ENCODE peak calls at places on chromosomes 4 and X, in nine cellular contexts. S is naive thymus-derived CD4-positive, alpha-beta T cell; X is lung; K is PC-3; Q is left lung; V is upper lobe of right lung; C is prostate gland; A is ascending aorta; E is kidney. H is an unnamed sample.

GRCh38 chr4:136713140-136713539 is 819.2 kb downstream of the PCDH18 start:
- DNase-seq in S (no peak), X (no peak), K (peak; percentile 19), Q (no peak), V (no peak), C (no peak), A (no peak), E (no peak), H (no peak)

GRCh38 chr4:148057425-148058020 is 325.6 kb downstream of the ARHGAP10 start:
- DNase-seq in S (no peak), X (no peak), K (no peak), Q (no peak), V (no peak), C (no peak), A (no peak), E (no peak), H (no peak)

GRCh38 chr4:149493492-149493891 is 322.2 kb downstream of the IQCM start:
- DNase-seq in S (no peak), X (no peak), K (no peak), Q (no peak), V (no peak), C (no peak), A (no peak), E (no peak), H (no peak)

GRCh38 chr4:185797596-185797995 is 14.4 kb downstream of the SORBS2 start:
- DNase-seq in S (no peak), X (no peak), K (no peak), Q (no peak), V (no peak), C (no peak), A (no peak), E (no peak), H (no peak)

GRCh38 chrX:31070057-31070468 is 1.8 kb downstream of the FTHL17 start:
- DNase-seq in S (no peak), X (no peak), K (no peak), Q (no peak), V (no peak), C (no peak), A (no peak), E (no peak), H (no peak)

GRCh38 chr4:146029939-146030710 is 91.5 kb upstream of the ZNF827 start:
- DNase-seq in S (no peak), X (no peak), K (peak; percentile 31), Q (no peak), V (no peak), C (no peak), A (no peak), E (no peak), H (peak; percentile 29)

GRCh38 chr4:3685081-3685645 is 81.0 kb upstream of the ADRA2C start:
- DNase-seq in S (no peak), X (no peak), K (no peak), Q (peak; percentile 28), V (peak; percentile 53), C (no peak), A (peak; percentile 41), E (peak; percentile 35), H (no peak)

GRCh38 chr4:165874799-165875371 is 1.8 kb downstream of the TLL1 start:
- DNase-seq in S (no peak), X (no peak), K (peak; percentile 61), Q (peak; percentile 76), V (peak; percentile 65), C (peak; percentile 24), A (no peak), E (peak; percentile 80), H (peak; percentile 38)

GRCh38 chr4:183503497-183504063 is 1.3 kb upstream of the ING2 start:
- DNase-seq in S (no peak), X (no peak), K (peak; percentile 35), Q (peak; percentile 76), V (no peak), C (no peak), A (no peak), E (peak; percentile 73), H (no peak)

GRCh38 chr4:94214703-94215360 is 7.2 kb downstream of the SMARCAD1 start:
- DNase-seq in S (no peak), X (no peak), K (no peak), Q (no peak), V (no peak), C (no peak), A (no peak), E (no peak), H (no peak)

GRCh38 chr4:121988950-121989349 is 37.1 kb upstream of the TRPC3 start:
- DNase-seq in S (no peak), X (no peak), K (no peak), Q (no peak), V (no peak), C (no peak), A (no peak), E (no peak), H (no peak)

GRCh38 chr4:83456184-83456501 is 285 bp downstream of the MRPS18C start:
- DNase-seq in S (no peak), X (no peak), K (no peak), Q (no peak), V (no peak), C (no peak), A (no peak), E (no peak), H (no peak)
- H3K27ac ChIP-seq in S (peak overlapping the region; percentile 98), X (peak overlapping the region; percentile 98), K (no peak overlapping the region), Q (peak overlapping the region; percentile 95), V (peak overlapping the region; percentile 99), C (peak overlapping the region; percentile 98), A (peak overlapping the region; percentile 98), E (peak overlapping the region; percentile 96), H (peak overlapping the region; percentile 98)

GRCh38 chr4:87018751-87019150 is 83.9 kb downstream of the AFF1 start:
- DNase-seq in S (no peak), X (no peak), K (no peak), Q (no peak), V (no peak), C (no peak), A (no peak), E (no peak), H (no peak)
- H3K4me1 ChIP-seq in S (peaks cover 12% of the 10 kb centered on the region), X (peaks cover 28% of the 10 kb centered on the region), K (peaks cover 18% of the 10 kb centered on the region), Q (peaks cover 31% of the 10 kb centered on the region), V (peaks cover 64% of the 10 kb centered on the region), C (peaks cover 3% of the 10 kb centered on the region), A (peaks cover 33% of the 10 kb centered on the region), E (peaks cover 29% of the 10 kb centered on the region), H (peaks cover 48% of the 10 kb centered on the region)

GRCh38 chrX:140439455-140439854 is 65.4 kb downstream of the SOX3 start:
- DNase-seq in S (no peak), X (no peak), K (peak; percentile 32), Q (peak; percentile 61), V (peak; percentile 68), C (no peak), A (no peak), E (peak; percentile 70), H (peak; percentile 28)
- H3K4me3 ChIP-seq in S (no peak overlapping the region), X (no peak overlapping the region), K (peak overlapping the region; percentile 57), Q (no peak overlapping the region), V (no peak overlapping the region), C (no peak overlapping the region), A (peak overlapping the region; percentile 53), E (no peak overlapping the region), H (no peak overlapping the region)

DNA sequence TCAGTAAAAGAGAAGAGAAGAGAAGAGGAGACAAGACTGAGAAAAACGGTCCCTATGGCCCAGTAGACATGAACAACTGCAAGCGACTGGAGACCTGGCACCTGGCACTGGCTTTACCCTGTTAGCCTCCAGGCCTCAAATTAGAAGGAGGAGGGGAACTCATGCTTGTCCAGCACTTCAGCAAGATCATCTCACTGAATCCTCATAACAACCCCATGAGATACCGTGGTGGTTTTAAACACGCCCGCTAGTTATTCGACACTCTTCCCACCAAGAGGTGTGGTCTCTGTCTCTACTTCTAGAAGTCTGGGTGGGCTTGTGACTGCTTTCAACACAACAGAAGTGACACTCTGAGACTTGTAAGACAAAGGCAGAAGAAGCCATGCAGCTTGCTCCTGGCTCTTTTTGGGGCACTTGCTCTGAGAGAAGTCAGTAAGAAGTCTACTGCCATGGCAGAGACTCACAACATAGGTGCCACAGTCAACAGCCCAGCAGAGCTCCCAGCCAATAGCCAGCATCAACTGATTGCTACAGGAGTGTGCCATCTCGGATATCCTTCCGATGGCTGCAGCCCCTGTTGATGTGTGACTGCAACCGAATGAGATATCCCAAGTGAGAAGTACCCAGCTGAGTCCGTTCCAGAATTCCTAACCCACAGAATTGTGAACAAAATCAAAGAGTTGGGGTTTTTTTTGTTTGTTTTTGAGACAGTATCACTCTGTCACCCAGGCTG is 34.1 kb upstream of the BCOR start:
- DNase-seq in S (no peak), X (no peak), K (no peak), Q (no peak), V (no peak), C (no peak), A (no peak), E (no peak), H (no peak)
- H3K27ac ChIP-seq in S (no peak overlapping the region), X (peak overlapping the region; percentile 26), K (peak overlapping the region; percentile 67), Q (no peak overlapping the region), V (no peak overlapping the region), C (no peak overlapping the region), A (peak overlapping the region; percentile 85), E (no peak overlapping the region), H (no peak overlapping the region)

GRCh38 chrX:119686087-119686639 is 6.8 kb downstream of the SEPTIN6 start:
- DNase-seq in S (peak; percentile 22), X (no peak), K (no peak), Q (no peak), V (no peak), C (no peak), A (no peak), E (peak; percentile 51), H (peak; percentile 20)
- H3K4me1 ChIP-seq in S (peaks cover 65% of the 10 kb centered on the region), X (no peaks in the 10 kb centered on the region), K (peaks cover 4% of the 10 kb centered on the region), Q (no peaks in the 10 kb centered on the region), V (peaks cover 14% of the 10 kb centered on the region), C (no peaks in the 10 kb centered on the region), A (peaks cover 7% of the 10 kb centered on the region), E (no peaks in the 10 kb centered on the region), H (peaks cover 17% of the 10 kb centered on the region)

GRCh38 chrX:107714196-107714811 is 61.3 kb downstream of the TSC22D3 start:
- DNase-seq in S (no peak), X (no peak), K (no peak), Q (no peak), V (no peak), C (no peak), A (peak; percentile 64), E (no peak), H (no peak)
- H3K4me3 ChIP-seq in S (peak overlapping the region; percentile 97), X (peak overlapping the region; percentile 37), K (no peak overlapping the region), Q (peak overlapping the region; percentile 72), V (peak overlapping the region; percentile 72), C (peak overlapping the region; percentile 64), A (peak overlapping the region; percentile 87), E (peak overlapping the region; percentile 97), H (no peak overlapping the region)

GRCh38 chrX:102711872-102712215 is 404 bp upstream of the GPRASP2 start:
- DNase-seq in S (no peak), X (no peak), K (no peak), Q (no peak), V (no peak), C (no peak), A (no peak), E (no peak), H (no peak)

GRCh38 chrX:102708900-102709299 is 3.3 kb upstream of the GPRASP2 start:
- DNase-seq in S (no peak), X (no peak), K (no peak), Q (no peak), V (no peak), C (no peak), A (no peak), E (no peak), H (no peak)

GRCh38 chrX:102712967-102713677 is 874 bp downstream of the GPRASP2 start:
- DNase-seq in S (peak; percentile 23), X (no peak), K (peak; percentile 66), Q (no peak), V (peak; percentile 60), C (peak; percentile 60), A (peak; percentile 80), E (no peak), H (peak; percentile 35)

GRCh38 chrX:102714994-102715393 is 2.7 kb downstream of the GPRASP2 start:
- DNase-seq in S (no peak), X (no peak), K (no peak), Q (no peak), V (no peak), C (no peak), A (no peak), E (no peak), H (no peak)

GRCh38 chrX:102712216-102712966 is at the start of gene GPRASP2:
- DNase-seq in S (peak; percentile 32), X (peak; percentile 47), K (peak; percentile 46), Q (peak; percentile 85), V (peak; percentile 76), C (peak; percentile 12), A (peak; percentile 67), E (peak; percentile 83), H (peak; percentile 30)
- H3K27ac ChIP-seq in S (peak within 1 kb of the TSS; percentile 14), X (peak within 1 kb of the TSS; percentile 55), K (no peak within 1 kb of the TSS), Q (peak within 1 kb of the TSS; percentile 65), V (peak within 1 kb of the TSS; percentile 80), C (peak within 1 kb of the TSS; percentile 90), A (peak within 1 kb of the TSS; percentile 85), E (peak within 1 kb of the TSS; percentile 78), H (peak within 1 kb of the TSS; percentile 39)

H was measured in cardiac muscle cell.